ENCODE peak calls at places on chromosomes 13 and 19, in nine cellular contexts. B is left lung; V is CD4-positive, alpha-beta T cell; N is psoas muscle; I is NCI-H187 treated with DMSO at 0.1 percent for 48 hours; F is SHP77 treated with DMSO at 0.1 percent for 48 hours; T is aorta; O is spleen; J is stimulated activated CD8-positive, alpha-beta memory T cell treated with anti-CD3 and anti-CD28 coated beads, Interleukin-4, amount 100 ng/mL, for 1 hour. W is an unnamed sample.

GRCh38 chr13:53260594-53260993 is 232.0 kb downstream of the OLFM4 start:
- DNase-seq in F (no peak), B (no peak), T (no peak), V (no peak), N (no peak), O (no peak), I (no peak), J (no peak), W (no peak)

GRCh38 chr19:35704218-35704617 is at the start of gene ZBTB32:
- DNase-seq in V (no peak), I (no peak), T (no peak), J (no peak), O (no peak), F (no peak), N (no peak), B (no peak), W (no peak)

GRCh38 chr19:2171349-2172145 is 7.8 kb downstream of the DOT1L start:
- DNase-seq in F (no peak), J (peak; percentile 42), T (no peak), I (no peak), O (peak; percentile 94), B (no peak), V (peak; percentile 49), N (peak; percentile 41), W (no peak)

GRCh38 chr13:21511841-21512240 is 52.7 kb upstream of the ZDHHC20 start:
- DNase-seq in F (no peak), N (no peak), T (no peak), J (no peak), B (no peak), I (no peak), O (no peak), V (no peak), W (no peak)

GRCh38 chr13:31200636-31200970 is 828 bp downstream of the B3GLCT start:
- DNase-seq in B (peak; percentile 92), I (no peak), N (peak; percentile 61), O (peak; percentile 93), J (peak; percentile 20), F (no peak), T (peak; percentile 88), V (no peak), W (peak; percentile 70)

GRCh38 chr19:43482193-43482592 is 16.8 kb upstream of the LYPD3 start:
- DNase-seq in B (peak; percentile 10), I (no peak), N (no peak), F (no peak), V (no peak), O (no peak), J (no peak), T (no peak), W (no peak)

GRCh38 chr13:113448885-113449692 is 4.2 kb downstream of the ADPRHL1 start:
- DNase-seq in O (peak; percentile 80), F (peak; percentile 99), I (peak; percentile 83), J (no peak), T (no peak), V (peak; percentile 57), N (peak; percentile 67), B (no peak), W (no peak)

GRCh38 chr13:68905186-68905585 is 1202.4 kb upstream of the ATXN8OS start:
- DNase-seq in N (no peak), O (no peak), B (no peak), V (no peak), F (no peak), I (no peak), T (no peak), J (no peak), W (no peak)

GRCh38 chr19:16338470-16339360 is 14.1 kb downstream of the KLF2 start:
- DNase-seq in I (no peak), B (peak; percentile 75), O (peak; percentile 88), V (no peak), N (peak; percentile 51), J (no peak), T (peak; percentile 86), F (no peak), W (no peak)

GRCh38 chr19:38650911-38651584 is 3.6 kb downstream of the ACTN4 start:
- DNase-seq in J (no peak), O (no peak), I (no peak), N (no peak), B (no peak), F (no peak), T (no peak), V (no peak), W (no peak)

GRCh38 chr19:15297416-15298224 is 34.7 kb downstream of the BRD4 start:
- DNase-seq in V (no peak), I (no peak), J (no peak), T (no peak), B (no peak), O (peak; percentile 43), F (peak; percentile 92), N (no peak), W (no peak)

GRCh38 chr13:40485611-40486517 is 180.6 kb downstream of the FOXO1 start:
- DNase-seq in V (peak; percentile 70), T (no peak), O (no peak), I (no peak), F (no peak), J (peak; percentile 23), B (no peak), N (no peak), W (no peak)

GRCh38 chr19:48859711-48860572 is 8.5 kb downstream of the PLEKHA4 start:
- DNase-seq in I (no peak), T (peak; percentile 75), F (no peak), V (no peak), N (no peak), O (no peak), B (peak; percentile 85), J (no peak), W (peak; percentile 62)

GRCh38 chr19:48511800-48512503 is at the start of gene LMTK3:
- DNase-seq in J (no peak), T (no peak), V (peak; percentile 81), I (no peak), F (no peak), B (no peak), N (no peak), O (peak; percentile 83), W (no peak)

GRCh38 chr13:60335531-60335930 is 61.5 kb upstream of the TDRD3 start:
- DNase-seq in I (no peak), F (peak; percentile 2), N (no peak), B (no peak), O (no peak), J (no peak), T (no peak), V (no peak), W (no peak)

GRCh38 chr19:11445141-11445540 is 9.7 kb downstream of the PRKCSH start:
- DNase-seq in F (no peak), I (no peak), N (no peak), V (no peak), T (no peak), B (no peak), O (no peak), J (no peak), W (no peak)

GRCh38 chr13:27186295-27186694 is 14.7 kb upstream of the USP12 start:
- DNase-seq in I (no peak), V (no peak), F (no peak), O (no peak), N (no peak), T (no peak), J (no peak), B (no peak), W (no peak)

GRCh38 chr19:35959040-35959967 is 23.1 kb downstream of the LRFN3 start:
- DNase-seq in J (peak; percentile 53), I (no peak), N (peak; percentile 33), V (peak; percentile 80), F (no peak), T (peak; percentile 85), O (peak; percentile 95), B (peak; percentile 93), W (peak; percentile 63)

GRCh38 chr13:52449323-52450011 is 967 bp downstream of the VPS36 start:
- DNase-seq in F (no peak), N (no peak), T (no peak), V (no peak), J (no peak), O (no peak), I (no peak), B (no peak), W (no peak)

GRCh38 chr13:33316890-33317289 is 31.3 kb upstream of the STARD13 start:
- DNase-seq in V (no peak), F (no peak), T (no peak), B (no peak), I (no peak), N (no peak), J (no peak), O (no peak), W (no peak)

GRCh38 chr13:21576424-21576823 is 27.5 kb downstream of the MICU2 start:
- DNase-seq in T (no peak), B (no peak), F (no peak), O (no peak), V (no peak), J (no peak), I (no peak), N (no peak), W (no peak)

GRCh38 chr13:98068511-98068910 is 74.4 kb upstream of the FARP1 start:
- DNase-seq in I (no peak), J (no peak), V (no peak), B (no peak), O (no peak), T (no peak), F (peak; percentile 55), N (no peak), W (no peak)

GRCh38 chr13:48315981-48316380 is 12.4 kb downstream of the RB1 start:
- DNase-seq in I (no peak), N (no peak), B (no peak), O (no peak), F (no peak), V (no peak), J (no peak), T (no peak), W (no peak)

GRCh38 chr19:2659856-2660432 is 42.5 kb downstream of the GNG7 start:
- DNase-seq in V (no peak), J (no peak), B (peak; percentile 10), O (no peak), F (no peak), T (no peak), I (no peak), N (no peak), W (no peak)

GRCh38 chr19:42250666-42251531 is 4.0 kb downstream of the ERF start:
- DNase-seq in T (peak; percentile 84), I (no peak), F (no peak), V (no peak), N (no peak), B (no peak), O (peak; percentile 82), J (no peak), W (no peak)

GRCh38 chr13:110690516-110690915 is 15.4 kb downstream of the CARS2 start:
- DNase-seq in O (peak; percentile 62), T (no peak), N (no peak), B (no peak), F (no peak), I (no peak), V (no peak), J (no peak), W (no peak)

GRCh38 chr13:47798906-47799305 is 202.2 kb downstream of the SUCLA2 start:
- DNase-seq in F (no peak), V (no peak), O (no peak), N (no peak), T (no peak), B (no peak), J (no peak), I (no peak), W (no peak)

GRCh38 chr19:55552206-55552605 is 6.9 kb upstream of the SBK3 start:
- DNase-seq in J (no peak), B (no peak), O (no peak), V (no peak), F (no peak), N (no peak), I (no peak), T (no peak), W (no peak)

GRCh38 chr13:110309661-110310524 is 2.8 kb downstream of the COL4A2 start:
- DNase-seq in B (peak; percentile 15), I (no peak), V (no peak), J (no peak), N (no peak), T (no peak), F (no peak), O (no peak), W (no peak)

GRCh38 chr13:52085416-52085815 is 43.5 kb downstream of the NEK5 start:
- DNase-seq in F (no peak), V (no peak), J (no peak), O (no peak), T (no peak), N (no peak), I (no peak), B (no peak), W (no peak)

GRCh38 chr13:21240586-21240985 is 64.1 kb downstream of the MRPL57 start:
- DNase-seq in B (no peak), V (no peak), N (no peak), F (no peak), O (no peak), J (no peak), T (no peak), I (no peak), W (no peak)